ENCODE peak calls at places on chromosome X, in seven cellular contexts. One of them, this sample, is unnamed.

GRCh38 chrX:120753413-120754251 is 122.0 kb downstream of the CT47B1 start:
- DNase-seq in hippocampal formation: no peak
- DNase-seq in stimulated activated CD8-positive, alpha-beta memory T cell treated with anti-CD3 and anti-CD28 coated beads, Interleukin-12 subunit alpha, Interleukin-12 subunit beta, amount 100 ng/mL, for 4 hours: no peak
- DNase-seq in ureter: no peak
- DNase-seq in NCI-H2081: no peak
- DNase-seq in tibial artery: no peak
- DNase-seq in stimulated activated CD4-positive, alpha-beta T cell treated with anti-CD3 and anti-CD28 coated beads, Interleukin-2, amount 100 ng/mL, for 48 hours: no peak
- DNase-seq in this sample: no peak

GRCh38 chrX:46953597-46953996 is 41.4 kb downstream of the JADE3 start:
- DNase-seq in stimulated activated CD8-positive, alpha-beta memory T cell treated with anti-CD3 and anti-CD28 coated beads, Interleukin-12 subunit alpha, Interleukin-12 subunit beta, amount 100 ng/mL, for 4 hours: no peak
- DNase-seq in tibial artery: no peak
- DNase-seq in ureter: no peak
- DNase-seq in NCI-H2081: no peak
- DNase-seq in stimulated activated CD4-positive, alpha-beta T cell treated with anti-CD3 and anti-CD28 coated beads, Interleukin-2, amount 100 ng/mL, for 48 hours: no peak
- DNase-seq in hippocampal formation: no peak
- DNase-seq in this sample: no peak

GRCh38 chrX:155888139-155888538 is 7.0 kb downstream of the VAMP7 start:
- DNase-seq in stimulated activated CD8-positive, alpha-beta memory T cell treated with anti-CD3 and anti-CD28 coated beads, Interleukin-12 subunit alpha, Interleukin-12 subunit beta, amount 100 ng/mL, for 4 hours: no peak
- DNase-seq in ureter: no peak
- DNase-seq in stimulated activated CD4-positive, alpha-beta T cell treated with anti-CD3 and anti-CD28 coated beads, Interleukin-2, amount 100 ng/mL, for 48 hours: no peak
- DNase-seq in NCI-H2081: no peak
- DNase-seq in hippocampal formation: no peak
- DNase-seq in tibial artery: no peak
- DNase-seq in this sample: no peak

GRCh38 chrX:17878028-17878670 is 17.1 kb upstream of the RAI2 start:
- DNase-seq in stimulated activated CD8-positive, alpha-beta memory T cell treated with anti-CD3 and anti-CD28 coated beads, Interleukin-12 subunit alpha, Interleukin-12 subunit beta, amount 100 ng/mL, for 4 hours: no peak
- DNase-seq in stimulated activated CD4-positive, alpha-beta T cell treated with anti-CD3 and anti-CD28 coated beads, Interleukin-2, amount 100 ng/mL, for 48 hours: no peak
- DNase-seq in tibial artery: no peak
- DNase-seq in hippocampal formation: no peak
- DNase-seq in NCI-H2081: no peak
- DNase-seq in ureter: no peak
- DNase-seq in this sample: no peak

GRCh38 chrX:45623266-45623665 is 422.6 kb upstream of the DIPK2B start:
- DNase-seq in NCI-H2081: peak
- DNase-seq in stimulated activated CD8-positive, alpha-beta memory T cell treated with anti-CD3 and anti-CD28 coated beads, Interleukin-12 subunit alpha, Interleukin-12 subunit beta, amount 100 ng/mL, for 4 hours: no peak
- DNase-seq in tibial artery: no peak
- DNase-seq in ureter: no peak
- DNase-seq in hippocampal formation: no peak
- DNase-seq in stimulated activated CD4-positive, alpha-beta T cell treated with anti-CD3 and anti-CD28 coated beads, Interleukin-2, amount 100 ng/mL, for 48 hours: no peak
- DNase-seq in this sample: no peak

GRCh38 chrX:22366166-22366702 is 93.5 kb downstream of the CBLL2 start:
- DNase-seq in ureter: no peak
- DNase-seq in NCI-H2081: no peak
- DNase-seq in stimulated activated CD8-positive, alpha-beta memory T cell treated with anti-CD3 and anti-CD28 coated beads, Interleukin-12 subunit alpha, Interleukin-12 subunit beta, amount 100 ng/mL, for 4 hours: no peak
- DNase-seq in stimulated activated CD4-positive, alpha-beta T cell treated with anti-CD3 and anti-CD28 coated beads, Interleukin-2, amount 100 ng/mL, for 48 hours: no peak
- DNase-seq in tibial artery: no peak
- DNase-seq in hippocampal formation: no peak
- DNase-seq in this sample: no peak

GRCh38 chrX:133939655-133940054 is 45.7 kb downstream of the GPC3 start:
- DNase-seq in stimulated activated CD8-positive, alpha-beta memory T cell treated with anti-CD3 and anti-CD28 coated beads, Interleukin-12 subunit alpha, Interleukin-12 subunit beta, amount 100 ng/mL, for 4 hours: no peak
- DNase-seq in tibial artery: no peak
- DNase-seq in stimulated activated CD4-positive, alpha-beta T cell treated with anti-CD3 and anti-CD28 coated beads, Interleukin-2, amount 100 ng/mL, for 48 hours: no peak
- DNase-seq in ureter: no peak
- DNase-seq in NCI-H2081: no peak
- DNase-seq in hippocampal formation: no peak
- DNase-seq in this sample: no peak

GRCh38 chrX:15672886-15673285 is 8.3 kb upstream of the CLTRN start:
- DNase-seq in stimulated activated CD8-positive, alpha-beta memory T cell treated with anti-CD3 and anti-CD28 coated beads, Interleukin-12 subunit alpha, Interleukin-12 subunit beta, amount 100 ng/mL, for 4 hours: no peak
- DNase-seq in NCI-H2081: no peak
- DNase-seq in tibial artery: no peak
- DNase-seq in stimulated activated CD4-positive, alpha-beta T cell treated with anti-CD3 and anti-CD28 coated beads, Interleukin-2, amount 100 ng/mL, for 48 hours: no peak
- DNase-seq in hippocampal formation: no peak
- DNase-seq in ureter: no peak
- DNase-seq in this sample: no peak

GRCh38 chrX:35622021-35622420 is 176.1 kb upstream of the MAGEB16 start:
- DNase-seq in hippocampal formation: no peak
- DNase-seq in ureter: no peak
- DNase-seq in tibial artery: no peak
- DNase-seq in stimulated activated CD8-positive, alpha-beta memory T cell treated with anti-CD3 and anti-CD28 coated beads, Interleukin-12 subunit alpha, Interleukin-12 subunit beta, amount 100 ng/mL, for 4 hours: no peak
- DNase-seq in stimulated activated CD4-positive, alpha-beta T cell treated with anti-CD3 and anti-CD28 coated beads, Interleukin-2, amount 100 ng/mL, for 48 hours: no peak
- DNase-seq in NCI-H2081: no peak
- DNase-seq in this sample: no peak

GRCh38 chrX:117936162-117936561 is 180.4 kb downstream of the KLHL13 start:
- DNase-seq in stimulated activated CD8-positive, alpha-beta memory T cell treated with anti-CD3 and anti-CD28 coated beads, Interleukin-12 subunit alpha, Interleukin-12 subunit beta, amount 100 ng/mL, for 4 hours: no peak
- DNase-seq in NCI-H2081: no peak
- DNase-seq in tibial artery: no peak
- DNase-seq in ureter: no peak
- DNase-seq in stimulated activated CD4-positive, alpha-beta T cell treated with anti-CD3 and anti-CD28 coated beads, Interleukin-2, amount 100 ng/mL, for 48 hours: no peak
- DNase-seq in hippocampal formation: no peak
- DNase-seq in this sample: no peak

GRCh38 chrX:143306991-143307965 is 210.0 kb downstream of the SPANXN3 start:
- DNase-seq in hippocampal formation: no peak
- DNase-seq in NCI-H2081: peak
- DNase-seq in stimulated activated CD4-positive, alpha-beta T cell treated with anti-CD3 and anti-CD28 coated beads, Interleukin-2, amount 100 ng/mL, for 48 hours: no peak
- DNase-seq in tibial artery: no peak
- DNase-seq in ureter: no peak
- DNase-seq in stimulated activated CD8-positive, alpha-beta memory T cell treated with anti-CD3 and anti-CD28 coated beads, Interleukin-12 subunit alpha, Interleukin-12 subunit beta, amount 100 ng/mL, for 4 hours: no peak
- DNase-seq in this sample: no peak

GRCh38 chrX:151723156-151723760 is 7.4 kb downstream of the FATE1 start:
- DNase-seq in tibial artery: no peak
- DNase-seq in ureter: no peak
- DNase-seq in hippocampal formation: no peak
- DNase-seq in stimulated activated CD4-positive, alpha-beta T cell treated with anti-CD3 and anti-CD28 coated beads, Interleukin-2, amount 100 ng/mL, for 48 hours: no peak
- DNase-seq in NCI-H2081: no peak
- DNase-seq in stimulated activated CD8-positive, alpha-beta memory T cell treated with anti-CD3 and anti-CD28 coated beads, Interleukin-12 subunit alpha, Interleukin-12 subunit beta, amount 100 ng/mL, for 4 hours: no peak
- DNase-seq in this sample: no peak

GRCh38 chrX:24260827-24261550 is 52.9 kb downstream of the SUPT20HL2 start:
- DNase-seq in ureter: no peak
- DNase-seq in tibial artery: peak
- DNase-seq in stimulated activated CD4-positive, alpha-beta T cell treated with anti-CD3 and anti-CD28 coated beads, Interleukin-2, amount 100 ng/mL, for 48 hours: peak
- DNase-seq in NCI-H2081: no peak
- DNase-seq in stimulated activated CD8-positive, alpha-beta memory T cell treated with anti-CD3 and anti-CD28 coated beads, Interleukin-12 subunit alpha, Interleukin-12 subunit beta, amount 100 ng/mL, for 4 hours: no peak
- DNase-seq in hippocampal formation: no peak
- DNase-seq in this sample: no peak

GRCh38 chrX:12360389-12360788 is 222.1 kb downstream of the FRMPD4 start:
- DNase-seq in stimulated activated CD4-positive, alpha-beta T cell treated with anti-CD3 and anti-CD28 coated beads, Interleukin-2, amount 100 ng/mL, for 48 hours: no peak
- DNase-seq in ureter: no peak
- DNase-seq in NCI-H2081: no peak
- DNase-seq in hippocampal formation: no peak
- DNase-seq in stimulated activated CD8-positive, alpha-beta memory T cell treated with anti-CD3 and anti-CD28 coated beads, Interleukin-12 subunit alpha, Interleukin-12 subunit beta, amount 100 ng/mL, for 4 hours: no peak
- DNase-seq in tibial artery: no peak
- DNase-seq in this sample: no peak

GRCh38 chrX:121571333-121571732 is 523.9 kb downstream of the GLUD2 start:
- DNase-seq in ureter: no peak
- DNase-seq in tibial artery: no peak
- DNase-seq in hippocampal formation: no peak
- DNase-seq in stimulated activated CD8-positive, alpha-beta memory T cell treated with anti-CD3 and anti-CD28 coated beads, Interleukin-12 subunit alpha, Interleukin-12 subunit beta, amount 100 ng/mL, for 4 hours: no peak
- DNase-seq in stimulated activated CD4-positive, alpha-beta T cell treated with anti-CD3 and anti-CD28 coated beads, Interleukin-2, amount 100 ng/mL, for 48 hours: no peak
- DNase-seq in NCI-H2081: no peak
- DNase-seq in this sample: no peak

GRCh38 chrX:40055495-40055894 is 42.3 kb downstream of the BCOR start:
- DNase-seq in NCI-H2081: no peak
- DNase-seq in ureter: no peak
- DNase-seq in hippocampal formation: no peak
- DNase-seq in stimulated activated CD4-positive, alpha-beta T cell treated with anti-CD3 and anti-CD28 coated beads, Interleukin-2, amount 100 ng/mL, for 48 hours: no peak
- DNase-seq in tibial artery: no peak
- DNase-seq in stimulated activated CD8-positive, alpha-beta memory T cell treated with anti-CD3 and anti-CD28 coated beads, Interleukin-12 subunit alpha, Interleukin-12 subunit beta, amount 100 ng/mL, for 4 hours: no peak
- DNase-seq in this sample: no peak

GRCh38 chrX:2391869-2392606 is 108.7 kb downstream of the DHRSX start:
- DNase-seq in ureter: no peak
- DNase-seq in hippocampal formation: no peak
- DNase-seq in tibial artery: no peak
- DNase-seq in stimulated activated CD4-positive, alpha-beta T cell treated with anti-CD3 and anti-CD28 coated beads, Interleukin-2, amount 100 ng/mL, for 48 hours: no peak
- DNase-seq in stimulated activated CD8-positive, alpha-beta memory T cell treated with anti-CD3 and anti-CD28 coated beads, Interleukin-12 subunit alpha, Interleukin-12 subunit beta, amount 100 ng/mL, for 4 hours: no peak
- DNase-seq in NCI-H2081: no peak
- DNase-seq in this sample: no peak

GRCh38 chrX:13101439-13102139 is 57.2 kb upstream of the FAM9C start:
- DNase-seq in NCI-H2081: no peak
- DNase-seq in hippocampal formation: no peak
- DNase-seq in stimulated activated CD4-positive, alpha-beta T cell treated with anti-CD3 and anti-CD28 coated beads, Interleukin-2, amount 100 ng/mL, for 48 hours: no peak
- DNase-seq in ureter: peak
- DNase-seq in stimulated activated CD8-positive, alpha-beta memory T cell treated with anti-CD3 and anti-CD28 coated beads, Interleukin-12 subunit alpha, Interleukin-12 subunit beta, amount 100 ng/mL, for 4 hours: no peak
- DNase-seq in tibial artery: peak
- DNase-seq in this sample: no peak

GRCh38 chrX:9897761-9898161 is 69.4 kb upstream of the CLDN34 start:
- DNase-seq in hippocampal formation: no peak
- DNase-seq in stimulated activated CD4-positive, alpha-beta T cell treated with anti-CD3 and anti-CD28 coated beads, Interleukin-2, amount 100 ng/mL, for 48 hours: no peak
- DNase-seq in tibial artery: no peak
- DNase-seq in NCI-H2081: no peak
- DNase-seq in ureter: no peak
- DNase-seq in stimulated activated CD8-positive, alpha-beta memory T cell treated with anti-CD3 and anti-CD28 coated beads, Interleukin-12 subunit alpha, Interleukin-12 subunit beta, amount 100 ng/mL, for 4 hours: no peak
- DNase-seq in this sample: no peak

GRCh38 chrX:12975999-12976558 is 1.2 kb downstream of the TMSB4X start:
- DNase-seq in hippocampal formation: no peak
- DNase-seq in NCI-H2081: peak
- DNase-seq in tibial artery: peak
- DNase-seq in stimulated activated CD8-positive, alpha-beta memory T cell treated with anti-CD3 and anti-CD28 coated beads, Interleukin-12 subunit alpha, Interleukin-12 subunit beta, amount 100 ng/mL, for 4 hours: no peak
- DNase-seq in stimulated activated CD4-positive, alpha-beta T cell treated with anti-CD3 and anti-CD28 coated beads, Interleukin-2, amount 100 ng/mL, for 48 hours: no peak
- DNase-seq in ureter: peak
- DNase-seq in this sample: no peak

GRCh38 chrX:70613295-70613694 is 168.7 kb downstream of the DLG3 start:
- DNase-seq in ureter: no peak
- DNase-seq in tibial artery: no peak
- DNase-seq in stimulated activated CD4-positive, alpha-beta T cell treated with anti-CD3 and anti-CD28 coated beads, Interleukin-2, amount 100 ng/mL, for 48 hours: no peak
- DNase-seq in stimulated activated CD8-positive, alpha-beta memory T cell treated with anti-CD3 and anti-CD28 coated beads, Interleukin-12 subunit alpha, Interleukin-12 subunit beta, amount 100 ng/mL, for 4 hours: no peak
- DNase-seq in hippocampal formation: no peak
- DNase-seq in NCI-H2081: no peak
- DNase-seq in this sample: no peak

GRCh38 chrX:69027181-69028005 is 137.9 kb downstream of the PJA1 start:
- DNase-seq in hippocampal formation: no peak
- DNase-seq in tibial artery: no peak
- DNase-seq in stimulated activated CD4-positive, alpha-beta T cell treated with anti-CD3 and anti-CD28 coated beads, Interleukin-2, amount 100 ng/mL, for 48 hours: no peak
- DNase-seq in stimulated activated CD8-positive, alpha-beta memory T cell treated with anti-CD3 and anti-CD28 coated beads, Interleukin-12 subunit alpha, Interleukin-12 subunit beta, amount 100 ng/mL, for 4 hours: no peak
- DNase-seq in NCI-H2081: no peak
- DNase-seq in ureter: peak
- DNase-seq in this sample: no peak

GRCh38 chrX:100625985-100626491 is 10.6 kb downstream of the TSPAN6 start:
- DNase-seq in ureter: no peak
- DNase-seq in stimulated activated CD8-positive, alpha-beta memory T cell treated with anti-CD3 and anti-CD28 coated beads, Interleukin-12 subunit alpha, Interleukin-12 subunit beta, amount 100 ng/mL, for 4 hours: no peak
- DNase-seq in tibial artery: no peak
- DNase-seq in hippocampal formation: no peak
- DNase-seq in stimulated activated CD4-positive, alpha-beta T cell treated with anti-CD3 and anti-CD28 coated beads, Interleukin-2, amount 100 ng/mL, for 48 hours: no peak
- DNase-seq in NCI-H2081: no peak
- DNase-seq in this sample: no peak

GRCh38 chrX:131746491-131746968 is 202.7 kb downstream of the OR13H1 start:
- DNase-seq in ureter: peak
- DNase-seq in stimulated activated CD4-positive, alpha-beta T cell treated with anti-CD3 and anti-CD28 coated beads, Interleukin-2, amount 100 ng/mL, for 48 hours: no peak
- DNase-seq in tibial artery: no peak
- DNase-seq in stimulated activated CD8-positive, alpha-beta memory T cell treated with anti-CD3 and anti-CD28 coated beads, Interleukin-12 subunit alpha, Interleukin-12 subunit beta, amount 100 ng/mL, for 4 hours: peak
- DNase-seq in NCI-H2081: peak
- DNase-seq in hippocampal formation: no peak
- DNase-seq in this sample: peak

GRCh38 chrX:154719132-154719675 is 31.7 kb downstream of the GAB3 start:
- DNase-seq in hippocampal formation: no peak
- DNase-seq in NCI-H2081: no peak
- DNase-seq in tibial artery: no peak
- DNase-seq in ureter: no peak
- DNase-seq in stimulated activated CD4-positive, alpha-beta T cell treated with anti-CD3 and anti-CD28 coated beads, Interleukin-2, amount 100 ng/mL, for 48 hours: no peak
- DNase-seq in stimulated activated CD8-positive, alpha-beta memory T cell treated with anti-CD3 and anti-CD28 coated beads, Interleukin-12 subunit alpha, Interleukin-12 subunit beta, amount 100 ng/mL, for 4 hours: no peak
- DNase-seq in this sample: no peak

GRCh38 chrX:101452051-101452450 is 33.2 kb upstream of the ARMCX4 start:
- DNase-seq in ureter: no peak
- DNase-seq in NCI-H2081: no peak
- DNase-seq in tibial artery: no peak
- DNase-seq in hippocampal formation: no peak
- DNase-seq in stimulated activated CD4-positive, alpha-beta T cell treated with anti-CD3 and anti-CD28 coated beads, Interleukin-2, amount 100 ng/mL, for 48 hours: no peak
- DNase-seq in stimulated activated CD8-positive, alpha-beta memory T cell treated with anti-CD3 and anti-CD28 coated beads, Interleukin-12 subunit alpha, Interleukin-12 subunit beta, amount 100 ng/mL, for 4 hours: no peak
- DNase-seq in this sample: no peak

GRCh38 chrX:123803331-123803983 is 56.4 kb upstream of the XIAP start:
- DNase-seq in stimulated activated CD4-positive, alpha-beta T cell treated with anti-CD3 and anti-CD28 coated beads, Interleukin-2, amount 100 ng/mL, for 48 hours: no peak
- DNase-seq in tibial artery: no peak
- DNase-seq in ureter: no peak
- DNase-seq in NCI-H2081: peak
- DNase-seq in hippocampal formation: no peak
- DNase-seq in stimulated activated CD8-positive, alpha-beta memory T cell treated with anti-CD3 and anti-CD28 coated beads, Interleukin-12 subunit alpha, Interleukin-12 subunit beta, amount 100 ng/mL, for 4 hours: no peak
- DNase-seq in this sample: no peak

GRCh38 chrX:103651374-103651773 is 22.6 kb downstream of the TCEAL1 start:
- DNase-seq in stimulated activated CD4-positive, alpha-beta T cell treated with anti-CD3 and anti-CD28 coated beads, Interleukin-2, amount 100 ng/mL, for 48 hours: no peak
- DNase-seq in tibial artery: no peak
- DNase-seq in NCI-H2081: no peak
- DNase-seq in stimulated activated CD8-positive, alpha-beta memory T cell treated with anti-CD3 and anti-CD28 coated beads, Interleukin-12 subunit alpha, Interleukin-12 subunit beta, amount 100 ng/mL, for 4 hours: no peak
- DNase-seq in hippocampal formation: no peak
- DNase-seq in ureter: no peak
- DNase-seq in this sample: no peak

GRCh38 chrX:134396174-134396573 is 63.8 kb upstream of the HPRT1 start:
- DNase-seq in hippocampal formation: no peak
- DNase-seq in ureter: no peak
- DNase-seq in tibial artery: no peak
- DNase-seq in stimulated activated CD4-positive, alpha-beta T cell treated with anti-CD3 and anti-CD28 coated beads, Interleukin-2, amount 100 ng/mL, for 48 hours: no peak
- DNase-seq in stimulated activated CD8-positive, alpha-beta memory T cell treated with anti-CD3 and anti-CD28 coated beads, Interleukin-12 subunit alpha, Interleukin-12 subunit beta, amount 100 ng/mL, for 4 hours: no peak
- DNase-seq in NCI-H2081: no peak
- DNase-seq in this sample: peak

GRCh38 chrX:13775837-13776236 is 41.1 kb downstream of the GPM6B start:
- DNase-seq in stimulated activated CD8-positive, alpha-beta memory T cell treated with anti-CD3 and anti-CD28 coated beads, Interleukin-12 subunit alpha, Interleukin-12 subunit beta, amount 100 ng/mL, for 4 hours: no peak
- DNase-seq in hippocampal formation: no peak
- DNase-seq in stimulated activated CD4-positive, alpha-beta T cell treated with anti-CD3 and anti-CD28 coated beads, Interleukin-2, amount 100 ng/mL, for 48 hours: no peak
- DNase-seq in tibial artery: no peak
- DNase-seq in ureter: no peak
- DNase-seq in NCI-H2081: no peak
- DNase-seq in this sample: no peak

This sample was measured in DMS 273 treated with DMSO at 0.1 percent for 48 hours.